ENCODE peak calls at places on chromosomes 4 and X, in eight cellular contexts. W is fibroblast of lung; Y is suprapubic skin; Z is BE2C; J is testis; V is colonic mucosa; I is CD8-positive, alpha-beta T cell; K is stomach. O is an unnamed sample. For H3K9me3, the result is how much of the 10 kb centered on the place peaks cover.

GRCh38 chrX:100643943-100644587 is at the start of gene SRPX2:
- DNase-seq in W (peak), Y (no peak), Z (no peak), J (peak), V (no peak), I (no peak), K (no peak), O (no peak)

GRCh38 chr4:184695178-184695896 is 38.6 kb downstream of the CENPU start:
- DNase-seq in W (no peak), Y (no peak), Z (peak), J (no peak), V (no peak), I (no peak), K (no peak), O (no peak)

GRCh38 chr4:6986067-6986780 is 56.9 kb upstream of the TADA2B start:
- DNase-seq in W (peak), Y (no peak), Z (peak), J (peak), V (peak), I (no peak), K (no peak), O (peak)

GRCh38 chr4:184117662-184118199 is 99.9 kb downstream of the ENPP6 start:
- DNase-seq in W (no peak), Y (no peak), Z (no peak), J (no peak), V (no peak), I (no peak), K (no peak), O (no peak)

GRCh38 chr4:142984871-142985585 is 138.9 kb upstream of the INPP4B start:
- DNase-seq in W (peak), Y (no peak), Z (no peak), J (no peak), V (peak), I (no peak), K (no peak), O (no peak)

GRCh38 chrX:135000516-135000915 is 9.7 kb downstream of the SMIM10 start:
- DNase-seq in W (peak), Y (no peak), Z (no peak), J (no peak), V (no peak), I (no peak), K (no peak), O (no peak)

GRCh38 chrX:38754102-38754790 is 47.0 kb upstream of the MID1IP1 start:
- DNase-seq in W (peak), Y (no peak), Z (peak), J (peak), V (peak), I (no peak), K (no peak), O (no peak)

GRCh38 chr4:41963105-41963504 is 18.5 kb upstream of the DCAF4L1 start:
- DNase-seq in W (peak), Y (no peak), Z (no peak), J (no peak), V (no peak), I (no peak), K (no peak), O (no peak)

GRCh38 chr4:119683518-119683917 is 54.9 kb upstream of the PDE5A start:
- DNase-seq in W (peak), Y (no peak), Z (no peak), J (no peak), V (no peak), I (no peak), K (no peak), O (no peak)

GRCh38 chr4:2651998-2652397 is 104.1 kb downstream of the TNIP2 start:
- DNase-seq in W (no peak), Y (no peak), Z (no peak), J (peak), V (no peak), I (no peak), K (no peak), O (no peak)

GRCh38 chr4:76585270-76585669 is 150.2 kb downstream of the SHROOM3 start:
- DNase-seq in W (peak), Y (no peak), Z (no peak), J (no peak), V (no peak), I (no peak), K (no peak), O (no peak)

GRCh38 chr4:167233523-167234387 is 539 bp downstream of the SPOCK3 start:
- DNase-seq in W (peak), Y (no peak), Z (peak), J (no peak), V (no peak), I (no peak), K (no peak), O (no peak)

GRCh38 chr4:25402521-25402920 is 25.5 kb downstream of the ANAPC4 start:
- DNase-seq in W (peak), Y (no peak), Z (no peak), J (no peak), V (no peak), I (no peak), K (no peak), O (no peak)

GRCh38 chr4:141416677-141417363 is 196.1 kb downstream of the ZNF330 start:
- DNase-seq in W (peak), Y (no peak), Z (no peak), J (no peak), V (no peak), I (no peak), K (no peak), O (no peak)

GRCh38 chr4:94995684-94996394 is 238.1 kb downstream of the BMPR1B start:
- DNase-seq in W (peak), Y (no peak), Z (peak), J (peak), V (no peak), I (no peak), K (no peak), O (no peak)
- H3K4me3 ChIP-seq in W (no peak), Y (no peak), Z (peak), J (no peak), V (no peak), I (no peak), K (peak), O (peak)

DNA sequence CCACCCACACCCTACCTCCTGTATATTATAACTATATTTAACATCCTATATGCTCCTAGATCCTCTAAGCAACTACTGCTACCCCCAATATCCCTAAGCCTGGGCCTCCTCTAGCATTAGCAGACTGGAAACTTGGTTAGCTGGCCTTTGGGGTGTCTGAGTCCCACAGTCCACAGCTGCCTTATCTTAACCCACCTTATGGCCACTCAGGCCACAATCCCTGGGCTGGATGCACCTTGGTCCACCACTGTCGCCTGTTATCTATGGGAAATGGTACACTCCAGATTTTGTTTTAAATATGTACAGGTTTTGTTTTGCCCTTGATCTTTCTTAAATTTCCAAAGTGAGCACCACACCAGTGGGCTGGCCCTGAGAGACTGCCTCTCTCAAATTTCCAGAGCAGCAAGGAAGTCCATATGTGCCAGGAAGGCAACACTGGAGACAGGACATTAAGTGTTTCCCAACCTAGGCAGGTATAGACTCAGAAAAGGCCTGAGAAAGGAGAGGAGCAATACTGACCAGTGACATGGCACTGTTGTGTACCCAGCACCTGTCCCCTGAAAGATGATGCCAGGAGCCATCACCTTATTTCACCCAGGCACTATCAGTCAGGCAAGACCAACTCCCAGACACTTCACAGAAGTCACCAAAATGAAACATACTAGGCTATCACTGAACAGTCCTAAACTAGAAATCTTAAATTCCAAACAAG is 921 bp downstream of the PFKFB1 start:
- DNase-seq in W (no peak), Y (no peak), Z (no peak), J (no peak), V (no peak), I (no peak), K (no peak), O (no peak)
- H3K9me3 ChIP-seq in W (under half), Y (under half), Z (under half), J (under half), V (under half), I (under half), K (under half), O (under half)

GRCh38 chrX:13223868-13224555 is 95.8 kb downstream of the ATXN3L start:
- DNase-seq in W (peak), Y (no peak), Z (no peak), J (no peak), V (peak), I (no peak), K (no peak), O (no peak)
- TF ChIP-seq CTCF in W (no peak), Y (no peak), Z (no peak), J (no peak), V (no peak), I (no peak), K (no peak), O (peak)

DNA sequence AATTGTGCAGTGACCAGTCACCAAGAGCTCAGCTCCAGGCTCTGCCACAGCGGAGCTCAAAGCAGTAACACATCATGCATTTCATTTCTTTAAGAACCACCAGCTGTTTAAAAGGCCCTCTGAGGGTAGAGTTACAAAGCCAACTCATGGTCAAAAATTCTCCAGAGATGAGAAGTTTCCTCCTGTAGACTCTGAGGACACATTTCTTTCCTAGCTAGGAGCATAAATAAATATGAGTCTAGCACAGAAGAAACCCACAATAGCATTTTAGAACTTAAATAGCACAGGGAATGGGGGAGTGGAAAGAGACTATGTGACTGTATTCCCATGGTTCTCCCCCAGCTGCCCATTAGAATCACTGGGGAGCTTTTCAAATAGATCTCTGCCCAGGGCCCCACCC is 6.5 kb upstream of the CRMP1 start:
- DNase-seq in W (no peak), Y (no peak), Z (no peak), J (no peak), V (no peak), I (no peak), K (no peak), O (no peak)
- H3K4me3 ChIP-seq in W (no peak), Y (no peak), Z (no peak), J (no peak), V (no peak), I (no peak), K (no peak), O (no peak)

DNA sequence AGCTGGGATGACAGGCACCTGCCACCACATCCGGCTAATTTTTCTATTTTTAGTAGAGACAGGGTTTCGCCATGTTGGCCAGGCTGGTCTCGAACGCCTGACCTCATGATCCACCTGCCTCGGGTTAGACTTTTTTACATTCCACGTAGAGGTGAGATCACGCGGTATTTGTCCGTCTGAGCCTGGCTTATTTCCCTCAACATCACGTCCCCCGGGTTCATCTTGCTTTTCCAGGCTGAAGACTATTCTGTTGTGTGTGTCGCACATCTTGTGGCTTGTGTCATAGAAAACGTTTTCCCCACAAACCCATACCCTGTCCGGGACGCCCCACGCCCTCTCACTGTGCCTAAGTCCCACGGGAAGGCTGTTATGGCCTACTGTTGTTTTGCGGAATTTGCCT is 185.3 kb downstream of the CRLF2 start:
- DNase-seq in W (no peak), Y (no peak), Z (no peak), J (no peak), V (no peak), I (no peak), K (no peak), O (no peak)
- H3K9me3 ChIP-seq in W (under half), Y (under half), Z (under half), J (under half), V (under half), I (under half), K (under half), O (under half)

GRCh38 chrX:80648023-80648422 is 161.7 kb downstream of the BRWD3 start:
- DNase-seq in W (no peak), Y (no peak), Z (no peak), J (peak), V (no peak), I (no peak), K (no peak), O (no peak)
- TF ChIP-seq CTCF in W (peak), Y (no peak), Z (peak), J (no peak), V (no peak), I (no peak), K (no peak), O (no peak)

GRCh38 chrX:41922125-41922521 is 1.2 kb downstream of the CASK start:
- DNase-seq in W (peak), Y (no peak), Z (peak), J (peak), V (peak), I (no peak), K (no peak), O (no peak)

GRCh38 chrX:41917517-41917916 is 5.8 kb downstream of the CASK start:
- DNase-seq in W (no peak), Y (no peak), Z (no peak), J (no peak), V (no peak), I (no peak), K (no peak), O (no peak)

GRCh38 chrX:41921492-41922124 is 1.7 kb downstream of the CASK start:
- DNase-seq in W (peak), Y (no peak), Z (no peak), J (no peak), V (no peak), I (no peak), K (no peak), O (no peak)

GRCh38 chrX:41922694-41923171 is 621 bp downstream of the CASK start:
- DNase-seq in W (peak), Y (peak), Z (peak), J (peak), V (peak), I (no peak), K (no peak), O (peak)

GRCh38 chrX:41919870-41920269 is 3.5 kb downstream of the CASK start:
- DNase-seq in W (no peak), Y (no peak), Z (no peak), J (no peak), V (no peak), I (no peak), K (no peak), O (no peak)
- H3K4me3 ChIP-seq in W (no peak), Y (no peak), Z (no peak), J (no peak), V (no peak), I (no peak), K (no peak), O (no peak)

GRCh38 chr4:139878050-139878449 is 212.4 kb downstream of the MGST2 start:
- DNase-seq in W (no peak), Y (no peak), Z (no peak), J (no peak), V (no peak), I (no peak), K (no peak), O (no peak)

GRCh38 chr4:139872274-139872673 is 206.7 kb downstream of the MGST2 start:
- DNase-seq in W (peak), Y (no peak), Z (no peak), J (no peak), V (no peak), I (no peak), K (no peak), O (no peak)

GRCh38 chr4:139873111-139873866 is 207.7 kb downstream of the MGST2 start:
- DNase-seq in W (peak), Y (no peak), Z (no peak), J (no peak), V (no peak), I (no peak), K (no peak), O (no peak)

GRCh38 chr4:139875456-139875855 is 209.8 kb downstream of the MGST2 start:
- DNase-seq in W (no peak), Y (no peak), Z (no peak), J (no peak), V (no peak), I (no peak), K (no peak), O (no peak)

DNA sequence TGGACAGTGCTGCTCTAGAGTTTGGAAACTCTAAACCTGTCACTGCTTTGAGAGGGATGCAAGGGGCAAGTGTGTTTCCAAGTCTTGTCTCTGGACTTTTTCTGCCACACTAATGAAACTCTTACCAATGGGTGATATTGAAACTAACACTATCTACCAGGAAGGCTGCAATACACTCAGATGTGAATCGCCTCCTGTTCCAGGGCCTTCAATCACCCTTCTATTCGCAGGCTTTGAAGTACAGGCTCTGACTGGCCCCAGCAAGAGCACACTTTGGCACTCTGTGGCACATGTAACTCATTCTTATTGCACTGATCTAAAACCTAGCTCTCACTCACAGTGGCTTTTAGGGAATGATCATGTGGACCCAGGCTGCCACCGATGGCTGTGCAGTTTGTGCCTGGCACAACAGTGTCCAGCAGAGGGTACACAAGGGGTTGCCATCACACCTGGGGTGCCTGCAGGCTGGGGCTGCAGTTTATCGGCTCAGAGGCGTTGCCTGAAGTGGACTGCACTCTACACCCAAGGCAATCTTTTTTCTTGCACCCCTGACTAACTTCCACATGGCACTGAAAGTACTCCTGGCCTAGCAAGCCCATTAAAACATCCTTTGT is 210.8 kb downstream of the MGST2 start:
- DNase-seq in W (no peak), Y (no peak), Z (no peak), J (no peak), V (no peak), I (no peak), K (no peak), O (no peak)
- H3K9me3 ChIP-seq in W (under half), Y (under half), Z (under half), J (under half), V (under half), I (under half), K (under half), O (under half)

GRCh38 chr4:165101641-165102040 is 11.0 kb downstream of the TMEM192 start:
- DNase-seq in W (no peak), Y (no peak), Z (no peak), J (no peak), V (no peak), I (no peak), K (no peak), O (no peak)

GRCh38 chr4:165095291-165095690 is 17.4 kb downstream of the TMEM192 start:
- DNase-seq in W (no peak), Y (no peak), Z (no peak), J (no peak), V (no peak), I (no peak), K (no peak), O (no peak)

GRCh38 chr4:165094873-165095272 is 17.8 kb downstream of the TMEM192 start:
- DNase-seq in W (no peak), Y (no peak), Z (no peak), J (no peak), V (no peak), I (no peak), K (no peak), O (no peak)

DNA sequence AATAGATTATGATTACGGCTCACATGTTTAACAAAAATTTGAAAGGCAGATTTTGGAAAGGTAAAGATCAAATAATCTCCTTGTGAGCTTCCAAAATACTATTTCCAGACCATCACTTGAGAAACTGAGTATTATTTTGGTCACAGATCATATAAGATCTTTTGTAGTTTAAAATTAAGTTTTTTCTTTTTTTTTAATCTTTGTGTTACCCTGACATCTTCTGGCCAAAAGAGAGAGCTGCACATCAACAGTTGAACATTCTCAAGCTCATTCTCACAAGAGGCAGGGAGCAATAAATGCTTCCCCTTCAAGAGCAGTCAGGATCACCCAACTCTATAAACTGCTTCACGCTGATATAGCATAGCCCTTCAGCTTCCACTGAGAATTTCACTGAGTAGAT is 15.9 kb downstream of the TMEM192 start:
- DNase-seq in W (peak), Y (no peak), Z (no peak), J (no peak), V (no peak), I (no peak), K (no peak), O (no peak)
- TF ChIP-seq CTCF in W (peak), Y (no peak), Z (peak), J (peak), V (peak), I (peak), K (peak), O (peak)

O was measured in heart right ventricle.